ENCODE peak calls at places on chromosomes 6 and 20, in five cellular contexts. I is omental fat pad, Q is fibroblast of mammary gland, J is SK-N-SH, Y is B cell. K is an unnamed sample.

GRCh38 chr6:158548418-158549161 is 11.3 kb upstream of the TMEM181 start:
- DNase-seq in J (no peak), I (no peak), Q (no peak), Y (no peak), K (peak; percentile 56)

GRCh38 chr20:50980071-50980681 is 21.6 kb downstream of the MOCS3 start:
- DNase-seq in J (no peak), I (no peak), Q (peak; percentile 99), Y (no peak), K (no peak)

GRCh38 chr6:9523462-9523861 is 891.4 kb downstream of the TFAP2A start:
- DNase-seq in Y (no peak), Q (peak; percentile 91), J (no peak), I (no peak), K (no peak)

GRCh38 chr6:30826961-30827342 is 57.4 kb upstream of the DDR1 start:
- DNase-seq in J (no peak), Y (no peak), I (no peak), Q (no peak), K (no peak)

GRCh38 chr6:144897441-144897921 is 612.3 kb downstream of the UTRN start:
- DNase-seq in I (no peak), Y (no peak), Q (peak; percentile 93), J (no peak), K (no peak)

GRCh38 chr20:56989516-56989915 is 276.9 kb downstream of the BMP7 start:
- DNase-seq in I (no peak), Y (no peak), Q (no peak), J (no peak), K (no peak)

GRCh38 chr6:35213824-35214756 is at the start of gene SCUBE3:
- DNase-seq in J (peak; percentile 92), Q (peak; percentile 16), I (no peak), Y (no peak), K (peak; percentile 72)

GRCh38 chr6:42226251-42227143 is 8.8 kb upstream of the MRPS10 start:
- DNase-seq in J (no peak), I (no peak), Q (peak; percentile 73), Y (no peak), K (no peak)

GRCh38 chr6:143570147-143570853 is 58.8 kb upstream of the FUCA2 start:
- DNase-seq in I (no peak), Y (no peak), Q (no peak), J (no peak), K (no peak)

GRCh38 chr6:1834231-1834630 is 224.5 kb downstream of the FOXC1 start:
- DNase-seq in I (no peak), J (no peak), Q (no peak), Y (no peak), K (no peak)

GRCh38 chr6:14903176-14904088 is 342.4 kb upstream of the JARID2 start:
- DNase-seq in J (no peak), I (no peak), Q (no peak), Y (no peak), K (no peak)

GRCh38 chr6:84539122-84539856 is 225.1 kb downstream of the TBX18 start:
- DNase-seq in I (no peak), Y (no peak), J (no peak), Q (peak; percentile 64), K (no peak)

GRCh38 chr20:46749164-46749563 is 39.7 kb downstream of the SLC2A10 start:
- DNase-seq in I (no peak), J (no peak), Q (no peak), Y (no peak), K (no peak)

GRCh38 chr6:134373282-134373922 is 55.5 kb upstream of the SGK1 start:
- DNase-seq in J (no peak), Q (peak; percentile 92), Y (peak; percentile 67), I (no peak), K (no peak)

GRCh38 chr6:34547921-34548644 is 8.0 kb downstream of the SPDEF start:
- DNase-seq in I (no peak), Q (no peak), Y (no peak), J (no peak), K (no peak)

GRCh38 chr20:3203315-3204123 is 963 bp downstream of the DDRGK1 start:
- DNase-seq in Y (no peak), I (no peak), Q (peak; percentile 25), J (peak; percentile 74), K (peak; percentile 28)

GRCh38 chr6:157563611-157564284 is 182.8 kb downstream of the ZDHHC14 start:
- DNase-seq in J (no peak), I (no peak), Q (no peak), Y (no peak), K (no peak)

GRCh38 chr20:54197621-54198604 is 10.0 kb upstream of the PFDN4 start:
- DNase-seq in I (no peak), Y (no peak), Q (peak; percentile 74), J (no peak), K (no peak)

GRCh38 chr6:148608211-148608951 is 138.4 kb upstream of the UST start:
- DNase-seq in J (no peak), Y (no peak), I (no peak), Q (peak; percentile 41), K (no peak)

GRCh38 chr20:53677447-53678314 is 84.0 kb upstream of the ZNF217 start:
- DNase-seq in Y (no peak), Q (no peak), J (no peak), I (no peak), K (peak; percentile 32)

GRCh38 chr20:25296094-25297093 is 48.5 kb downstream of the PYGB start:
- DNase-seq in J (no peak), I (no peak), Q (peak; percentile 57), Y (no peak), K (peak; percentile 52)

GRCh38 chr20:46814366-46815232 is 80.0 kb upstream of the EYA2 start:
- DNase-seq in J (no peak), Y (no peak), I (no peak), Q (peak; percentile 78), K (no peak)

GRCh38 chr6:138443979-138444378 is 40.0 kb downstream of the HEBP2 start:
- DNase-seq in Y (no peak), Q (no peak), I (no peak), J (no peak), K (no peak)

GRCh38 chr6:151067684-151068596 is 171.8 kb upstream of the AKAP12 start:
- DNase-seq in I (peak; percentile 49), J (no peak), Q (peak; percentile 99), Y (no peak), K (no peak)

GRCh38 chr6:134111062-134111677 is 58.7 kb upstream of the SLC2A12 start:
- DNase-seq in Y (peak; percentile 48), J (peak; percentile 64), I (no peak), Q (peak; percentile 74), K (peak; percentile 35)

GRCh38 chr6:41581381-41581991 is 35.3 kb downstream of the FOXP4 start:
- DNase-seq in I (no peak), J (peak; percentile 63), Q (peak; percentile 83), Y (no peak), K (no peak)

GRCh38 chr20:48282591-48283228 is 497.4 kb upstream of the SULF2 start:
- DNase-seq in I (no peak), Q (no peak), J (peak; percentile 33), Y (no peak), K (no peak)

GRCh38 chr6:96394727-96395126 is 126.9 kb upstream of the UFL1 start:
- DNase-seq in J (peak; percentile 26), Q (no peak), Y (no peak), I (no peak), K (no peak)
- TF ChIP-seq CTCF in J (peak; percentile 15), Q (no peak), Y (no peak), I (no peak), K (peak; percentile 22)

GRCh38 chr6:37806213-37806612 is 13.3 kb upstream of the ZFAND3 start:
- DNase-seq in Q (no peak), J (no peak), Y (no peak), I (no peak), K (no peak)

GRCh38 chr6:37809144-37809543 is 10.4 kb upstream of the ZFAND3 start:
- DNase-seq in J (no peak), Y (no peak), I (no peak), Q (peak; percentile 70), K (no peak)

GRCh38 chr6:37804676-37805075 is 14.9 kb upstream of the ZFAND3 start:
- DNase-seq in Q (peak; percentile 72), J (no peak), Y (no peak), I (no peak), K (no peak)

GRCh38 chr6:37802810-37803209 is 16.7 kb upstream of the ZFAND3 start:
- DNase-seq in Q (no peak), I (no peak), J (no peak), Y (no peak), K (no peak)

GRCh38 chr6:37807656-37808055 is 11.9 kb upstream of the ZFAND3 start:
- DNase-seq in J (peak; percentile 68), Q (no peak), Y (no peak), I (no peak), K (peak; percentile 57)
- TF ChIP-seq CTCF in J (no peak), Q (no peak), Y (no peak), I (no peak), K (no peak)

GRCh38 chr6:44627091-44627878 is 239.8 kb downstream of the CDC5L start:
- DNase-seq in J (no peak), Y (no peak), Q (no peak), I (no peak), K (no peak)
- TF ChIP-seq CTCF in J (no peak), Y (no peak), Q (no peak), I (no peak), K (no peak)

DNA sequence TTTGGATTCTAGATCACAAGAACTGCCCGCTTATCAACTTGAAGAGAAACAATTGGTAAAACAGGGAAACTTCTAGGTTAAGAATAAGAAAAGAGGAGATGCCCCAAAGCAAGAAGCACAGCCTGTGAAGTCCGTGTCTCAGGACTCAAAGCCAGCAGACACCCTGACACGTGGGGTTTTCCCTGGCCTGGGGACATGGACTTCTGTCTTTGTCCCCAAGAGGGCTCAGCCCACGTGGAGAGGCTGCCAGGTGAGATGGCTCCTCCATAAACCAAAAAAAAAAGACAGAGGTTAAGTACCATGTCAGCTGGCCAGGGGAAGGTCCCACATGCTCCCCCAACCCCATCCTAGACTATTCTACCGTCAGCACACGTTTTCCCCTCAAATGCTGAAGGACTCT is 9.9 kb downstream of the SERPINB6 start:
- DNase-seq in J (no peak), Q (no peak), Y (no peak), I (no peak), K (no peak)
- TF ChIP-seq CTCF in J (no peak), Q (no peak), Y (no peak), I (no peak), K (no peak)

DNA sequence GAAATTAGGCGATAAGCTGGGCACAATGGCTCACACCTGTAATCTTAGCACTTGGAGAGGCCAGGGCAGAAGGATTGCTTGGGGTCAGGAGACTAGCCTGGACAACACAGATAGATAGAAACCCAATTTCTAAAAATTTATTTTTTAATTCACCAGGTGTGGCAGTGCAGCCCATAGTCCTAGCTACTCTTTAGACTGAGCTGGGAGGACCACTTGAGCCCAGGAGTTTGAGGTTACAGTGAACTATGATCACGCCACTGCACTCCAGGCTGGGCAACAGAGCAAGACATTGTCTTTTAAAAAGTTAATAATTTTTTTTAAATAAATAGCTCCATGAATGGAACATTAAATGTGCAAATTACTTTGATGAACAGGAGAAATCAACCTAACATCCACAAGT is 8.2 kb downstream of the ZNF318 start:
- DNase-seq in Y (no peak), I (no peak), Q (no peak), J (no peak), K (no peak)
- TF ChIP-seq CTCF in Y (no peak), I (no peak), Q (no peak), J (no peak), K (no peak)

K was measured in glutamatergic neuron.